ENCODE peak calls at places on chromosomes 5 and 9, in seven cellular contexts. F is fibroblast of pulmonary artery, W is kidney, B is IMR-90, A is right lobe of liver, I is spleen, Y is body of pancreas. R is an unnamed sample.

GRCh38 chr5:40615586-40616193 is 64.0 kb upstream of the PTGER4 start:
- DNase-seq in F (peak; percentile 28), W (no peak), B (peak; percentile 29), A (no peak), I (no peak), Y (no peak), R (no peak)

GRCh38 chr9:124733964-124734740 is 37.0 kb downstream of the NR6A1 start:
- DNase-seq in F (no peak), W (no peak), B (no peak), A (no peak), I (no peak), Y (peak; percentile 50), R (peak; percentile 55)

GRCh38 chr9:126093771-126094170 is 232.9 kb upstream of the MVB12B start:
- DNase-seq in F (no peak), W (peak; percentile 35), B (no peak), A (no peak), I (no peak), Y (no peak), R (no peak)

GRCh38 chr5:156800982-156801381 is 49.1 kb upstream of the PPP1R2B start:
- DNase-seq in F (no peak), W (no peak), B (no peak), A (no peak), I (no peak), Y (no peak), R (no peak)

GRCh38 chr5:150211156-150212030 is 21.5 kb downstream of the SLC6A7 start:
- DNase-seq in F (no peak), W (peak; percentile 57), B (no peak), A (no peak), I (no peak), Y (peak; percentile 44), R (no peak)

GRCh38 chr5:68415177-68416085 is 199.9 kb downstream of the PIK3R1 start:
- DNase-seq in F (no peak), W (no peak), B (no peak), A (no peak), I (no peak), Y (no peak), R (no peak)

GRCh38 chr9:130282000-130282700 is 16.6 kb downstream of the HMCN2 start:
- DNase-seq in F (no peak), W (peak; percentile 77), B (no peak), A (peak; percentile 86), I (peak; percentile 41), Y (peak; percentile 40), R (no peak)

GRCh38 chr5:36877667-36878420 is 1.3 kb downstream of the NIPBL start:
- DNase-seq in F (peak; percentile 44), W (no peak), B (peak; percentile 37), A (no peak), I (no peak), Y (no peak), R (no peak)

GRCh38 chr5:34842554-34842953 is 3.6 kb downstream of the TTC23L start:
- DNase-seq in F (no peak), W (no peak), B (no peak), A (no peak), I (no peak), Y (no peak), R (no peak)

GRCh38 chr5:69261034-69261433 is 26.3 kb downstream of the CDK7 start:
- DNase-seq in F (peak; percentile 14), W (no peak), B (peak; percentile 83), A (no peak), I (no peak), Y (no peak), R (no peak)

GRCh38 chr5:113035096-113035495 is 58.5 kb downstream of the DCP2 start:
- DNase-seq in F (no peak), W (no peak), B (no peak), A (no peak), I (no peak), Y (no peak), R (no peak)

GRCh38 chr9:89305868-89306267 is 5.1 kb upstream of the CKS2 start:
- DNase-seq in F (no peak), W (no peak), B (no peak), A (no peak), I (no peak), Y (no peak), R (no peak)

GRCh38 chr9:89386797-89387196 is 68.5 kb downstream of the SECISBP2 start:
- DNase-seq in F (no peak), W (no peak), B (no peak), A (peak; percentile 95), I (peak; percentile 69), Y (peak; percentile 94), R (no peak)

GRCh38 chr9:5630038-5630507 is 1.2 kb downstream of the RIC1 start:
- DNase-seq in F (peak; percentile 57), W (no peak), B (no peak), A (no peak), I (no peak), Y (no peak), R (no peak)

GRCh38 chr5:33166522-33166921 is 274.2 kb upstream of the TARS1 start:
- DNase-seq in F (no peak), W (no peak), B (no peak), A (peak; percentile 38), I (no peak), Y (no peak), R (no peak)
- TF ChIP-seq CTCF in F (no peak), W (no peak), B (no peak), A (no peak), I (no peak), Y (no peak), R (no peak)

GRCh38 chr5:56601641-56602071 is 213.7 kb upstream of the MAP3K1 start:
- DNase-seq in F (no peak), W (no peak), B (peak; percentile 85), A (no peak), I (no peak), Y (no peak), R (no peak)
- TF ChIP-seq CTCF in F (no peak), W (no peak), B (no peak), A (no peak), I (no peak), Y (no peak), R (no peak)

DNA sequence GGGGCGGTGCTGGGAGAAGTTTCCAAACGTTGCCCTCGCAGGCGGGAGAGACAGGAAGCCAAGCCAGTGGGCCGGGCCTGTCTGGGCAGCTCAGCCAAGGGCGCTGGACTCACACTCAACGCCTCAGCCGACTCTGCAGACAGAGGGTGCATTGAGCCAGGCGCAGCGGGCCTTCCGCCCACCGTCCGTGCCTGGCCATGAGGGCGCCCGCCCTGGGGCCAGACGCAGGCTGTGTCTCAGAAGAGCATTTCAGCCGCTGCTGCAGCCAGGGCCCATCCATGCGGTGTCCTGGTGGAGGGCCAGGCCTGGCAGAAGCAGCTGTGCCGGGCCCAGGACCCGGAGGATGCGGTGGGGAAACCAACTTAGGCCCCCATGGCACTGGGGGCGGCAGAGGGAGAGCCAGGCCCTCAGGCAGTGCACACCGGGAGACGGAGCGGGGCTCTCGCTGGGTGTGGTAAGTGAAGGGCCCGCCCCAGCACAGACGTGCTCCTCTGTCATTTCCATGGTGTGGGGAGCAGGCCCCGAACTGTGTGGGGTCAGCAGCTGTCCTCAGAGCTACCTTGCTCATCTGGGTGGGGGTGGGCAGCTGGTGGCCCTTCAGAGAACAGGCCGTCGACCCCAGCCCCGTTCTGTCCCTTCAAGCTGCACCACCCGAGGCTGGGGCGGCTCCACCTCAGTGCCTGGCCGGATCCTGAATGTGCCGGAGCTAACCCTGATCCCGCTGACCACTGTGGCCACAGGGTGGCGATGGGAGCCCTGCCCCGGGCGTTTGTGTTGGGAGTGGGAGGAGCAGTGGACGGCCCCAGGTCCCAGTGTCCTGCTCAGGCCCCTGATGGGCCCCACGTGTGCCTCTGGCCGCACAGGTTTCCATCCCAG is 18.0 kb downstream of the DNLZ start:
- DNase-seq in F (peak; percentile 40), W (peak; percentile 89), B (no peak), A (peak; percentile 83), I (peak; percentile 85), Y (peak; percentile 58), R (peak; percentile 68)
- TF ChIP-seq CTCF in F (peak; percentile 45), W (peak; percentile 23), B (peak; percentile 37), A (peak; percentile 51), I (peak; percentile 41), Y (no peak), R (peak; percentile 34)

GRCh38 chr9:73199886-73200285 is 48.2 kb downstream of the ANXA1 start:
- DNase-seq in F (no peak), W (no peak), B (no peak), A (no peak), I (no peak), Y (peak; percentile 9), R (peak; percentile 59)
- TF ChIP-seq CTCF in F (peak; percentile 18), W (peak; percentile 4), B (no peak), A (peak; percentile 31), I (no peak), Y (no peak), R (no peak)

GRCh38 chr5:180116441-180117377 is 45.1 kb upstream of the RNF130 start:
- DNase-seq in F (no peak), W (peak; percentile 57), B (no peak), A (peak; percentile 48), I (peak; percentile 59), Y (peak; percentile 70), R (peak; percentile 81)
- TF ChIP-seq CTCF in F (no peak), W (peak; percentile 18), B (no peak), A (peak; percentile 18), I (no peak), Y (peak; percentile 24), R (peak; percentile 88)

DNA sequence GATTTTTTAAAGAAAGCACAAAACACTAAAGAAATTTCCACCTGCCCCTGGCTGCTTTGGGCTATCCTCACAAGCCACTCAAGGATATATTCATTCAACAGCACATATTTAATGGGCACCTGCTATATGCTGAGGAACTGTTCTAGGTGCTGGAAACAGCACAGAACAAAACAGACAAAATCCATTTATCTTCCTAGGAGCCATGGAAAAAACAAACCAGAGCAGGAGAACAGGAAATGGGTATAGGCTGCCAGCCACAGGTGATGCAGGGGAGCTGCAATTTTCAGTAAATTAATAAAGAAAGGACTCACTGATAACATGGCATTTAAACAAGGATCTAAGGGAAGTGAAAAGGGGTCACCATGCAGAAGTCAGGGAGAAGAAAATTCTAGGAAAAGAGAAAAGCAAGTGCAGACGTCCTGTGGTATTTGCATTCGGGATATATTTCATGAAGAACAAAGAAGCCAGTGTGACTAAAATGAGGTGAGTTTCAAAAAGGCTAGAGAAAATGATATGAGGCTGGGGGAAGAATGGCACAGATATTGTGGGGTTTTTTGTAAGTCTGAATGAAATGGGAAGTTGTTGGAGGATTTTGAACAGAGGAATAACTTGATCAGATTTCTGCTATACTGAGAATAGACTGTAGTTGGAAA is 152.2 kb downstream of the ADAMTSL1 start:
- DNase-seq in F (no peak), W (no peak), B (no peak), A (no peak), I (no peak), Y (no peak), R (no peak)
- TF ChIP-seq CTCF in F (no peak), W (no peak), B (no peak), A (no peak), I (no peak), Y (no peak), R (no peak)

GRCh38 chr5:67363963-67364362 is 167.4 kb upstream of the CD180 start:
- DNase-seq in F (no peak), W (no peak), B (no peak), A (no peak), I (no peak), Y (no peak), R (no peak)

GRCh38 chr5:67366256-67366655 is 169.7 kb upstream of the CD180 start:
- DNase-seq in F (no peak), W (no peak), B (no peak), A (no peak), I (no peak), Y (no peak), R (no peak)

GRCh38 chr5:67364381-67364970 is 167.9 kb upstream of the CD180 start:
- DNase-seq in F (no peak), W (no peak), B (no peak), A (peak; percentile 52), I (no peak), Y (no peak), R (no peak)

GRCh38 chr5:67363195-67363594 is 166.6 kb upstream of the CD180 start:
- DNase-seq in F (peak; percentile 32), W (no peak), B (no peak), A (no peak), I (no peak), Y (no peak), R (no peak)

GRCh38 chr5:67366961-67367360 is 170.4 kb upstream of the CD180 start:
- DNase-seq in F (no peak), W (no peak), B (no peak), A (no peak), I (no peak), Y (no peak), R (no peak)
- TF ChIP-seq CTCF in F (no peak), W (no peak), B (no peak), A (no peak), I (no peak), Y (no peak), R (no peak)

R was measured in Calu3.